ENCODE peak calls at places on chromosomes 13 and 19, in nine cellular contexts. I is K562; W is activated T-helper 1 cell treated with Interleukin-2 at 50 U/mL for 16 hours; V is mammary epithelial cell; E is GM20000; O is CD8-positive, alpha-beta T cell; N is esophagus squamous epithelium; H is stimulated activated CD4-positive, alpha-beta T cell treated with anti-CD3 and anti-CD28 coated beads, Interleukin-2, amount 100 ng/mL, for 48 hours; M is NCI-H345. U is an unnamed sample.

GRCh38 chr13:53004605-53005004 is 24.0 kb upstream of the OLFM4 start:
- DNase-seq in M (peak), I (no peak), V (no peak), H (no peak), W (no peak), E (no peak), O (no peak), N (no peak), U (no peak)

GRCh38 chr13:50650936-50651638 is 192.4 kb downstream of the DLEU7 start:
- DNase-seq in V (peak), E (peak), O (no peak), N (no peak), H (no peak), I (no peak), M (peak), W (no peak), U (no peak)

GRCh38 chr19:11225172-11225571 is 14.2 kb upstream of the ANGPTL8 start:
- DNase-seq in H (no peak), V (no peak), N (no peak), W (no peak), E (no peak), M (no peak), O (no peak), I (no peak), U (no peak)

GRCh38 chr19:55247621-55248099 is 11.2 kb downstream of the PPP6R1 start:
- DNase-seq in N (no peak), M (no peak), W (no peak), H (no peak), O (no peak), I (no peak), E (peak), V (peak), U (no peak)

GRCh38 chr19:38711726-38712153 is 32.5 kb downstream of the CAPN12 start:
- DNase-seq in O (no peak), N (no peak), E (no peak), W (no peak), H (no peak), I (no peak), V (peak), M (no peak), U (no peak)

GRCh38 chr13:66689628-66690027 is 540.5 kb downstream of the PCDH9 start:
- DNase-seq in N (no peak), W (no peak), M (peak), V (no peak), O (no peak), H (no peak), I (no peak), E (no peak), U (peak)

GRCh38 chr19:38834104-38834490 is 2.5 kb upstream of the ECH1 start:
- DNase-seq in N (no peak), W (no peak), O (no peak), I (no peak), V (no peak), M (no peak), E (no peak), H (no peak), U (no peak)

GRCh38 chr19:44904426-44904994 is 1.1 kb upstream of the APOE start:
- DNase-seq in H (peak), V (no peak), M (no peak), E (no peak), W (no peak), N (no peak), I (peak), O (no peak), U (no peak)

GRCh38 chr13:73129023-73129422 is 70.2 kb downstream of the KLF5 start:
- DNase-seq in M (no peak), I (no peak), H (no peak), E (no peak), V (no peak), O (no peak), N (no peak), W (no peak), U (no peak)

GRCh38 chr13:40193290-40194203 is 472.9 kb downstream of the FOXO1 start:
- DNase-seq in V (no peak), O (no peak), N (no peak), M (no peak), H (no peak), I (no peak), E (no peak), W (no peak), U (no peak)

GRCh38 chr13:33349314-33349995 is 63.9 kb upstream of the STARD13 start:
- DNase-seq in H (no peak), O (no peak), N (no peak), I (no peak), M (no peak), W (no peak), E (no peak), V (no peak), U (peak)